ENCODE peak calls at places on chromosomes 5 and 9, in six cellular contexts. O, M, A, D, F and N are unnamed samples.
A peak's percentile ranks its signal among the peaks of the same experiment; 100 is the strongest.

GRCh38 chr5:151906246-151906645 is 18.4 kb downstream of the GLRA1 start:
- DNase-seq in O (no peak), M (no peak), A (no peak), D (no peak), F (peak; percentile 69), N (no peak)

GRCh38 chr5:159735749-159736660 is 180.3 kb upstream of the ADRA1B start:
- DNase-seq in O (no peak), M (no peak), A (no peak), D (no peak), F (no peak), N (no peak)

GRCh38 chr5:151186538-151186937 is 29.0 kb upstream of the ANXA6 start:
- DNase-seq in O (no peak), M (no peak), A (no peak), D (no peak), F (no peak), N (no peak)

GRCh38 chr9:88535226-88535931 is 401 bp downstream of the NXNL2 start:
- DNase-seq in O (no peak), M (peak; percentile 86), A (peak; percentile 26), D (no peak), F (no peak), N (no peak)

GRCh38 chr9:13899924-13900323 is 414.0 kb downstream of the NFIB start:
- DNase-seq in O (no peak), M (no peak), A (no peak), D (no peak), F (no peak), N (no peak)

GRCh38 chr5:91643796-91644195 is 260.7 kb upstream of the ARRDC3 start:
- DNase-seq in O (no peak), M (no peak), A (no peak), D (no peak), F (no peak), N (no peak)

GRCh38 chr9:98726735-98727134 is 18.0 kb upstream of the GABBR2 start:
- DNase-seq in O (peak; percentile 51), M (no peak), A (no peak), D (no peak), F (no peak), N (no peak)

GRCh38 chr9:6215562-6215961 is at the start of gene IL33:
- DNase-seq in O (no peak), M (no peak), A (no peak), D (no peak), F (peak; percentile 88), N (no peak)

GRCh38 chr5:180670586-180671359 is 21.4 kb upstream of the FLT4 start:
- DNase-seq in O (no peak), M (no peak), A (no peak), D (peak; percentile 45), F (peak; percentile 49), N (peak; percentile 54)

GRCh38 chr9:118558026-118558425 is 811.2 kb downstream of the BRINP1 start:
- DNase-seq in O (no peak), M (no peak), A (no peak), D (no peak), F (no peak), N (no peak)

GRCh38 chr5:108259306-108259705 is 122.6 kb downstream of the FBXL17 start:
- DNase-seq in O (peak; percentile 7), M (no peak), A (no peak), D (no peak), F (no peak), N (no peak)

GRCh38 chr5:179731791-179732411 is 721 bp upstream of the MAML1 start:
- DNase-seq in O (peak; percentile 60), M (peak; percentile 86), A (peak; percentile 18), D (peak; percentile 12), F (no peak), N (peak; percentile 49)

GRCh38 chr5:7638456-7638855 is 212.5 kb downstream of the CFAP90 start:
- DNase-seq in O (no peak), M (no peak), A (no peak), D (no peak), F (peak; percentile 71), N (no peak)

GRCh38 chr5:172443441-172444109 is 10.8 kb downstream of the SH3PXD2B start:
- DNase-seq in O (peak; percentile 85), M (peak; percentile 70), A (no peak), D (no peak), F (peak; percentile 47), N (no peak)

GRCh38 chr5:39570418-39571027 is 145.7 kb upstream of the DAB2 start:
- DNase-seq in O (no peak), M (no peak), A (no peak), D (no peak), F (peak; percentile 65), N (no peak)

GRCh38 chr9:112048924-112049785 is 125.9 kb downstream of the SUSD1 start:
- DNase-seq in O (no peak), M (no peak), A (no peak), D (no peak), F (no peak), N (no peak)

GRCh38 chr5:65418661-65419060 is 63.1 kb downstream of the ADAMTS6 start:
- DNase-seq in O (no peak), M (no peak), A (no peak), D (no peak), F (no peak), N (no peak)

GRCh38 chr5:52598954-52599353 is 188.8 kb upstream of the ITGA1 start:
- DNase-seq in O (no peak), M (no peak), A (no peak), D (no peak), F (no peak), N (no peak)

GRCh38 chr5:117999939-118000549 is 988.3 kb downstream of the DTWD2 start:
- DNase-seq in O (no peak), M (no peak), A (peak; percentile 39), D (no peak), F (no peak), N (no peak)

GRCh38 chr9:116550728-116551436 is 136.2 kb upstream of the TRIM32 start:
- DNase-seq in O (no peak), M (no peak), A (no peak), D (no peak), F (no peak), N (no peak)

GRCh38 chr5:75716715-75717081 is 539 bp downstream of the POC5 start:
- DNase-seq in O (no peak), M (peak; percentile 81), A (no peak), D (peak; percentile 6), F (no peak), N (no peak)

GRCh38 chr5:83025690-83026472 is 51.3 kb downstream of the TMEM167A start:
- DNase-seq in O (no peak), M (no peak), A (no peak), D (no peak), F (no peak), N (no peak)

GRCh38 chr5:36689225-36689624 is 82.8 kb downstream of the SLC1A3 start:
- DNase-seq in O (no peak), M (no peak), A (peak; percentile 49), D (no peak), F (no peak), N (peak; percentile 62)

GRCh38 chr9:135073741-135074305 is 13.6 kb upstream of the OLFM1 start:
- DNase-seq in O (no peak), M (peak; percentile 47), A (no peak), D (no peak), F (no peak), N (no peak)

GRCh38 chr9:116549061-116549664 is 137.9 kb upstream of the TRIM32 start:
- DNase-seq in O (peak; percentile 87), M (no peak), A (no peak), D (no peak), F (peak; percentile 12), N (no peak)

GRCh38 chr9:136808075-136808780 is 480 bp downstream of the RABL6 start:
- DNase-seq in O (no peak), M (peak; percentile 88), A (peak; percentile 69), D (no peak), F (peak; percentile 41), N (no peak)

GRCh38 chr9:84235516-84235915 is 105.0 kb downstream of the SLC28A3 start:
- DNase-seq in O (no peak), M (no peak), A (no peak), D (no peak), F (no peak), N (no peak)

GRCh38 chr9:84241817-84242356 is 98.7 kb downstream of the SLC28A3 start:
- DNase-seq in O (no peak), M (no peak), A (no peak), D (no peak), F (no peak), N (no peak)

GRCh38 chr9:84239341-84239740 is 101.2 kb downstream of the SLC28A3 start:
- DNase-seq in O (no peak), M (no peak), A (no peak), D (no peak), F (no peak), N (no peak)

GRCh38 chr9:84238652-84239051 is 101.9 kb downstream of the SLC28A3 start:
- DNase-seq in O (no peak), M (no peak), A (no peak), D (no peak), F (no peak), N (no peak)
- TF ChIP-seq CTCF in O (peak; percentile 26), M (no peak), A (peak; percentile 33), D (peak; percentile 37), F (peak; percentile 36), N (no peak)

GRCh38 chr5:176557846-176558245 is 8.7 kb downstream of the CDHR2 start:
- DNase-seq in O (no peak), M (no peak), A (no peak), D (no peak), F (no peak), N (no peak)

GRCh38 chr5:176561259-176561658 is 12.1 kb downstream of the CDHR2 start:
- DNase-seq in O (no peak), M (no peak), A (no peak), D (no peak), F (no peak), N (no peak)

GRCh38 chr5:176559683-176560082 is 10.5 kb downstream of the CDHR2 start:
- DNase-seq in O (no peak), M (no peak), A (no peak), D (no peak), F (no peak), N (no peak)

GRCh38 chr5:176562189-176562588 is 13.0 kb downstream of the CDHR2 start:
- DNase-seq in O (no peak), M (no peak), A (no peak), D (no peak), F (no peak), N (no peak)

DNA sequence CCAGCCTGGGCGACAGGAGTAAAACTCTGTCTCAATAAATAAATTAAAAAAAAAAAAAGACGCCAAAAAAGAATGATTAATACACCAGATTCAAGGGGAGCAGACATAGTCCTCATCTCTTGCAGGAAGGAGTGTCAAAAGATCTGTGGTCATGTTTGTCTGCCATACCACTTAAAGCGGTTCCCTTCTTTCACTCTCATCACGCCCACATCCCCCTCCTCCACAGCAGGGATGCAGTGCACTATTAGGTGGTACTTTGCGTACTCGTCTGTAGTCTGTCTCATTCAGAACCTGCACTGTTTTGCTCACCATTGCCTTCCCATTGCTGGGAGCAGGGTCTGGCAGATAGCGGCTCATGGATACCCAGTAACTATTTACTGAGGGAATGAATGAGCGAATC is 11.2 kb downstream of the CDHR2 start:
- DNase-seq in O (no peak), M (no peak), A (no peak), D (no peak), F (no peak), N (no peak)
- TF ChIP-seq CTCF in O (no peak), M (no peak), A (no peak), D (no peak), F (no peak), N (no peak)

GRCh38 chr5:1772634-1773033 is 27.0 kb downstream of the MRPL36 start:
- DNase-seq in O (peak; percentile 23), M (no peak), A (no peak), D (no peak), F (peak; percentile 43), N (no peak)
- TF ChIP-seq CTCF in O (peak; percentile 74), M (no peak), A (peak; percentile 47), D (peak; percentile 41), F (peak; percentile 30), N (peak; percentile 9)

GRCh38 chr5:176630681-176631222 is 277 bp downstream of the EIF4E1B start:
- DNase-seq in O (no peak), M (no peak), A (no peak), D (no peak), F (no peak), N (no peak)
- TF ChIP-seq CTCF in O (no peak), M (no peak), A (no peak), D (no peak), F (no peak), N (no peak)